ENCODE peak calls at places on chromosomes 4 and X, in ten cellular contexts. Q is left lung; V is mammary epithelial cell; N is CD4-positive, alpha-beta memory T cell; F is pancreas; Z is sigmoid colon; M is fibroblast of lung; G is right atrium auricular region; I is CD8-positive, alpha-beta T cell; A is IMR-90. Y is an unnamed sample. For H3K4me1, the result is how much of the 10 kb centered on the place peaks cover.

GRCh38 chrX:132622130-132622529 is 133.3 kb upstream of the MBNL3 start:
- DNase-seq in Q (no peak), V (peak), N (no peak), F (no peak), Z (no peak), M (peak), G (no peak), I (no peak), A (peak), Y (no peak)

GRCh38 chr4:148344382-148344781 is 97.8 kb downstream of the NR3C2 start:
- DNase-seq in Q (no peak), V (no peak), N (no peak), F (no peak), Z (no peak), M (no peak), G (no peak), I (no peak), A (no peak), Y (peak)

GRCh38 chrX:57595381-57595811 is 3.6 kb downstream of the ZXDB start:
- DNase-seq in Q (no peak), V (peak), N (peak), F (no peak), Z (peak), M (peak), G (no peak), I (no peak), A (peak), Y (no peak)

GRCh38 chr4:140743194-140743931 is 12.8 kb downstream of the TBC1D9 start:
- DNase-seq in Q (no peak), V (peak), N (no peak), F (no peak), Z (no peak), M (peak), G (no peak), I (no peak), A (peak), Y (no peak)

GRCh38 chr4:102639602-102640001 is 121.2 kb downstream of the MANBA start:
- DNase-seq in Q (no peak), V (no peak), N (no peak), F (no peak), Z (no peak), M (no peak), G (no peak), I (no peak), A (no peak), Y (no peak)

GRCh38 chrX:50211510-50211909 is 6.9 kb downstream of the CCNB3 start:
- DNase-seq in Q (no peak), V (peak), N (no peak), F (no peak), Z (no peak), M (no peak), G (no peak), I (no peak), A (peak), Y (no peak)

GRCh38 chr4:94408549-94409374 is 43.0 kb upstream of the PDLIM5 start:
- DNase-seq in Q (no peak), V (no peak), N (no peak), F (no peak), Z (no peak), M (peak), G (no peak), I (no peak), A (peak), Y (no peak)

GRCh38 chr4:82797591-82798081 is 960 bp downstream of the SCD5 start:
- DNase-seq in Q (no peak), V (peak), N (no peak), F (peak), Z (peak), M (peak), G (peak), I (peak), A (peak), Y (peak)

GRCh38 chr4:6620891-6621555 is 19.5 kb upstream of the MRFAP1 start:
- DNase-seq in Q (no peak), V (no peak), N (no peak), F (peak), Z (peak), M (no peak), G (no peak), I (no peak), A (no peak), Y (no peak)

GRCh38 chr4:53905935-53906377 is 158.4 kb downstream of the CHIC2 start:
- DNase-seq in Q (no peak), V (peak), N (no peak), F (no peak), Z (no peak), M (peak), G (no peak), I (no peak), A (peak), Y (peak)

GRCh38 chrX:123081766-123082165 is 102.3 kb upstream of the GRIA3 start:
- DNase-seq in Q (no peak), V (peak), N (no peak), F (no peak), Z (no peak), M (peak), G (no peak), I (no peak), A (no peak), Y (no peak)

GRCh38 chr4:147772056-147772455 is 40.2 kb downstream of the ARHGAP10 start:
- DNase-seq in Q (no peak), V (no peak), N (no peak), F (no peak), Z (no peak), M (no peak), G (no peak), I (no peak), A (no peak), Y (no peak)

GRCh38 chr4:85600501-85600900 is 125.6 kb downstream of the ARHGAP24 start:
- DNase-seq in Q (no peak), V (no peak), N (no peak), F (no peak), Z (no peak), M (no peak), G (no peak), I (no peak), A (no peak), Y (no peak)

GRCh38 chr4:22607382-22607781 is 85.4 kb upstream of the GBA3 start:
- DNase-seq in Q (peak), V (peak), N (no peak), F (peak), Z (peak), M (peak), G (no peak), I (peak), A (peak), Y (peak)

GRCh38 chr4:181523973-181524372 is 719.2 kb upstream of the TENM3 start:
- DNase-seq in Q (no peak), V (no peak), N (no peak), F (no peak), Z (no peak), M (peak), G (no peak), I (no peak), A (no peak), Y (no peak)

GRCh38 chr4:148926861-148927260 is 484.6 kb upstream of the NR3C2 start:
- DNase-seq in Q (no peak), V (peak), N (no peak), F (peak), Z (no peak), M (peak), G (no peak), I (no peak), A (peak), Y (peak)

GRCh38 chr4:174681723-174682300 is 147.2 kb downstream of the GLRA3 start:
- DNase-seq in Q (no peak), V (peak), N (no peak), F (no peak), Z (no peak), M (peak), G (no peak), I (no peak), A (peak), Y (no peak)

GRCh38 chr4:112517067-112517588 is 1.1 kb upstream of the NEUROG2 start:
- DNase-seq in Q (no peak), V (no peak), N (no peak), F (no peak), Z (no peak), M (no peak), G (no peak), I (no peak), A (no peak), Y (no peak)

GRCh38 chrX:14027511-14028019 is 2.1 kb downstream of the GEMIN8 start:
- DNase-seq in Q (no peak), V (peak), N (no peak), F (no peak), Z (no peak), M (peak), G (no peak), I (no peak), A (peak), Y (no peak)

GRCh38 chrX:55593296-55593695 is 29.9 kb upstream of the FOXR2 start:
- DNase-seq in Q (no peak), V (no peak), N (no peak), F (no peak), Z (no peak), M (no peak), G (no peak), I (no peak), A (no peak), Y (no peak)

GRCh38 chr4:137946423-137946822 is 295.7 kb downstream of the SLC7A11 start:
- DNase-seq in Q (no peak), V (peak), N (no peak), F (no peak), Z (no peak), M (peak), G (no peak), I (no peak), A (peak), Y (no peak)

GRCh38 chr4:30950737-30951136 is 230.6 kb downstream of the PCDH7 start:
- DNase-seq in Q (no peak), V (peak), N (no peak), F (no peak), Z (no peak), M (no peak), G (no peak), I (no peak), A (no peak), Y (no peak)

GRCh38 chr4:113502476-113502875 is 259.1 kb downstream of the CAMK2D start:
- DNase-seq in Q (no peak), V (peak), N (no peak), F (no peak), Z (no peak), M (peak), G (no peak), I (no peak), A (peak), Y (no peak)

GRCh38 chr4:128812360-128812958 is 3.0 kb downstream of the JADE1 start:
- DNase-seq in Q (no peak), V (peak), N (no peak), F (no peak), Z (peak), M (peak), G (peak), I (no peak), A (peak), Y (peak)

DNA sequence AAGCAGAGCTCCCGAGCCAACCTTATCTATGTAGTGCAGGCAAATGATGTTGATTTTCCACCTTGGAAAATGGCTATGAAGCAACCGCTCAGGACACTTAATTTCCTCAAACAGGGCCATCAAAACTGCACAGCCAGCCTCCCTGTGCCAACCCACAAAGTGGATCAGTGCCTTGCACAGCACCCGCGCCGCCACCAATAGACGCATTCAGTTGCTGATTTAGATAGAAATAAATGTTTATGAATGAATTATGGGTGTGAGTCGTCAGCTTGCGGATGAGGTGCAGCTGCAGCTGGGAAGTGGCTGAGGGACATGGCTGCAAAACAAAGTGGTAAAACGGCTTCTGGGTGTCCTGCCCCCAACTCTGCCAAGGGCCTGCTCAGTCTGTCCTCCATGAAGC is 47.0 kb downstream of the SOD3 start:
- DNase-seq in Q (no peak), V (no peak), N (no peak), F (no peak), Z (no peak), M (no peak), G (no peak), I (no peak), A (peak), Y (no peak)
- H3K4me1 ChIP-seq in Q (under half), V (under half), N (under half), F (under half), Z (under half), M (under half), G (under half), I (under half), A (under half), Y (under half)

GRCh38 chrX:17017134-17017533 is 70.7 kb downstream of the REPS2 start:
- DNase-seq in Q (no peak), V (no peak), N (no peak), F (no peak), Z (no peak), M (no peak), G (no peak), I (no peak), A (no peak), Y (no peak)
- H3K4me1 ChIP-seq in Q (under half), V (under half), N (under half), F (under half), Z (under half), M (under half), G (under half), I (under half), A (under half), Y (under half)

GRCh38 chr4:99945718-99946345 is 586 bp downstream of the DNAJB14 start:
- DNase-seq in Q (peak), V (peak), N (no peak), F (no peak), Z (peak), M (peak), G (no peak), I (no peak), A (peak), Y (no peak)

GRCh38 chr4:99949034-99949998 is 759 bp downstream of the H2AZ1 start:
- DNase-seq in Q (peak), V (peak), N (peak), F (peak), Z (peak), M (peak), G (peak), I (peak), A (peak), Y (peak)

GRCh38 chr4:99946346-99947189 is at the start of gene DNAJB14:
- DNase-seq in Q (peak), V (peak), N (peak), F (peak), Z (peak), M (peak), G (peak), I (peak), A (peak), Y (peak)

GRCh38 chr4:99947608-99948007 is 1.2 kb upstream of the DNAJB14 start:
- DNase-seq in Q (no peak), V (no peak), N (no peak), F (no peak), Z (no peak), M (no peak), G (no peak), I (no peak), A (no peak), Y (no peak)

GRCh38 chr4:99947190-99947578 is 766 bp upstream of the DNAJB14 start:
- DNase-seq in Q (no peak), V (no peak), N (no peak), F (no peak), Z (no peak), M (no peak), G (no peak), I (no peak), A (no peak), Y (no peak)
- H3K4me1 ChIP-seq in Q (half or more), V (under half), N (half or more), F (under half), Z (under half), M (under half), G (under half), I (half or more), A (under half), Y (half or more)

DNA sequence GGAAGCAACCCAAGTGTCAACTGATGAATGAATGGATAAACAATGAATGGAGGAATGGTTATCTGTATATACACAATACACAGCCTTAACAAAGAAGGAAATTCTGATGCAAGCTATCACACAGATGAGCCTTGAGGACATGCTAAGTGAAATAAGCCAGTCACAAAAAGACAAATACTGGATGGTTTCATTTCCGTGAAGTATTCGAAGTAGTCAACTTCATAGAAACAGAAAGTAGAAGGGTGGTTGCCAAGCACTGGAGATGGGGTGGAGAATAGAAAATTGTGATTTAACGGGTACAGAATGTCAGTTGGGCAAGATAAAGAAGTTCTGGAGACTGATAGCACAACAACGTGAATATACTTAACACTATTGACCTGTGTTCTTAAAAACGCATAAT is 28.2 kb downstream of the CENPU start:
- DNase-seq in Q (no peak), V (no peak), N (peak), F (no peak), Z (no peak), M (no peak), G (no peak), I (no peak), A (no peak), Y (no peak)
- H3K4me1 ChIP-seq in Q (under half), V (under half), N (under half), F (under half), Z (under half), M (under half), G (under half), I (under half), A (under half), Y (under half)

GRCh38 chr4:183132081-183132480 is 33.0 kb downstream of the WWC2 start:
- DNase-seq in Q (no peak), V (no peak), N (no peak), F (no peak), Z (no peak), M (no peak), G (no peak), I (no peak), A (no peak), Y (no peak)

GRCh38 chr4:183129675-183130074 is 30.6 kb downstream of the WWC2 start:
- DNase-seq in Q (no peak), V (no peak), N (no peak), F (no peak), Z (no peak), M (no peak), G (no peak), I (no peak), A (no peak), Y (no peak)

GRCh38 chr4:183132865-183133264 is 33.8 kb downstream of the WWC2 start:
- DNase-seq in Q (no peak), V (no peak), N (no peak), F (no peak), Z (no peak), M (no peak), G (no peak), I (no peak), A (no peak), Y (no peak)

GRCh38 chr4:183130328-183131155 is 31.5 kb downstream of the WWC2 start:
- DNase-seq in Q (peak), V (peak), N (no peak), F (no peak), Z (peak), M (peak), G (no peak), I (no peak), A (peak), Y (peak)

DNA sequence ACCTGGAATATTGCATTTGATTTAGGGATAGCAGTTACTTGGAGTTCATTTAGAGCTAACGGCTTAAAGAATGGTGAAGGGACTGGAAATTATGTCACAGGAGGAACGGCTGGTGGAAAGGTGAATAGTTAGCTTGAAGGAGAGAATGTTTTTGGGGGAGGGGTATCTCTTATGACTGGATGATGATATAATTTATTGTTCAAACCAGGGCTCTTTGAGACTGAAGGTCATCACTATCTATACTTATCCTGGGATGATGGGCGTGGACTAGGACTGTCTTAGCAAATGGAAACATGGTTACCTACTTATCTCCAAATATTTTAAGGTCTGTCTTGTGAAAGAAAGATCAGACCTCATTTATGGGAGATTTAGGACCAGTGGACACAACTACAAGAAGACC is 30.1 kb downstream of the WWC2 start:
- DNase-seq in Q (no peak), V (no peak), N (no peak), F (no peak), Z (no peak), M (no peak), G (no peak), I (no peak), A (no peak), Y (no peak)
- H3K4me1 ChIP-seq in Q (under half), V (under half), N (under half), F (under half), Z (under half), M (under half), G (under half), I (under half), A (under half), Y (under half)

GRCh38 chr4:159273841-159274240 is 171.0 kb downstream of the RAPGEF2 start:
- DNase-seq in Q (no peak), V (no peak), N (no peak), F (no peak), Z (no peak), M (no peak), G (no peak), I (no peak), A (no peak), Y (no peak)

GRCh38 chr4:159272341-159273125 is 169.7 kb downstream of the RAPGEF2 start:
- DNase-seq in Q (no peak), V (no peak), N (no peak), F (no peak), Z (no peak), M (peak), G (no peak), I (no peak), A (peak), Y (no peak)

GRCh38 chr4:159269956-159270355 is 167.1 kb downstream of the RAPGEF2 start:
- DNase-seq in Q (no peak), V (no peak), N (no peak), F (no peak), Z (no peak), M (no peak), G (no peak), I (no peak), A (no peak), Y (no peak)

GRCh38 chr4:159273126-159273438 is 170.2 kb downstream of the RAPGEF2 start:
- DNase-seq in Q (no peak), V (no peak), N (no peak), F (no peak), Z (no peak), M (peak), G (no peak), I (no peak), A (no peak), Y (peak)

DNA sequence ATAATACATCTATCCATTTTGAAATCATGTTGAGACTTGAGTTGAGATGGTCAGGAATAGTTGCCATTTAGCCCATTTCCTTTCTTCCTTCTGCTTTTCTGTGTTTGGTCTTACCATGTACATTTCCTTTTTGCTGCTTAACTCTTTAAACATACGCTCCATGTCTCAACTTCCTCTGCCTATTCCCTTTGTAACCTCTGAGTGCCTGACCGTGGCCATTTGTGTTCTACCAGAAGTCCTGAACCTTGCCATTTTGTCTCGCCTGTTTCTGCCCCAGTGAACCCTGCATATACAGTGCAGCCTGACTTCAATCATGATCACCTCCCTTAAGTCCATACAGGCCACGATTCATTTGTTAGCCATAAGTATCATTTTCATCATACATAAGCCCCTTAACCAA is 169.0 kb downstream of the RAPGEF2 start:
- DNase-seq in Q (no peak), V (no peak), N (no peak), F (no peak), Z (no peak), M (no peak), G (no peak), I (no peak), A (no peak), Y (no peak)
- H3K4me1 ChIP-seq in Q (half or more), V (under half), N (under half), F (under half), Z (under half), M (under half), G (under half), I (under half), A (under half), Y (half or more)

GRCh38 chr4:158812543-158812942 is 43.7 kb downstream of the FNIP2 start:
- DNase-seq in Q (no peak), V (no peak), N (no peak), F (no peak), Z (no peak), M (no peak), G (no peak), I (no peak), A (no peak), Y (no peak)
- H3K4me1 ChIP-seq in Q (half or more), V (under half), N (under half), F (under half), Z (under half), M (under half), G (under half), I (under half), A (under half), Y (half or more)

DNA sequence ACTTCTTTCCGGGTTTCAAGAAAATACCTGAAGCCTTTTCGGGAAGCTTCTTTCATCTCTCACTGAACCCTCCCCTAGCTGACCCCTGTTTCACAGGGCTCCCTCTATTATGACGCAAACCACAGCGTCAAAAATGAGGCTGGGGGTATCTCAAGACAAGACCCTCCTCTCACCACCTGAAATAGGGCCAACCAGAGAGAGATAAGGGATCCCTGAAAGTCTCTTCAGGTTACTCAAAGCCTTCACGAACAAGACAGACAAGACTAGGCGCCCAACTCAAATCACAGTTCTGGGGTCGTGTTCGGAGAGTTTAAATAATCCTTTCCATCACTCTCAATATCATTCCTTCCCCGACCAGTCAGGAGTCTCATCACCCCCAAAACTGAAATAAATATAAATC is 1.2 kb downstream of the PHF8 start:
- DNase-seq in Q (no peak), V (no peak), N (peak), F (no peak), Z (no peak), M (no peak), G (no peak), I (no peak), A (no peak), Y (no peak)
- H3K4me1 ChIP-seq in Q (under half), V (under half), N (under half), F (under half), Z (under half), M (under half), G (under half), I (under half), A (under half), Y (under half)